ENCODE peak calls at places on chromosomes 5 and 9, in ten cellular contexts. One of them, this sample, is unnamed. For H3K4me1, the result is how much of the 10 kb centered on the place peaks cover.

GRCh38 chr5:3600106-3600997 is 4.7 kb downstream of the IRX1 start:
- DNase-seq in PC-3: no peak
- DNase-seq in left ventricle myocardium inferior: no peak
- DNase-seq in colonic mucosa: no peak
- DNase-seq in kidney: no peak
- DNase-seq in CD8-positive, alpha-beta memory T cell: no peak
- DNase-seq in HCT116: no peak
- DNase-seq in CD8-positive, alpha-beta T cell: no peak
- DNase-seq in tibial artery: no peak
- DNase-seq in Karpas-422: no peak
- DNase-seq in this sample: no peak

GRCh38 chr5:96788112-96788749 is 19.5 kb downstream of the ERAP1 start:
- DNase-seq in colonic mucosa: no peak
- DNase-seq in left ventricle myocardium inferior: no peak
- DNase-seq in kidney: no peak
- DNase-seq in PC-3: no peak
- DNase-seq in HCT116: no peak
- DNase-seq in CD8-positive, alpha-beta T cell: no peak
- DNase-seq in CD8-positive, alpha-beta memory T cell: no peak
- DNase-seq in Karpas-422: no peak
- DNase-seq in tibial artery: no peak
- DNase-seq in this sample: no peak

GRCh38 chr9:132586830-132587483 is 4.6 kb downstream of the BARHL1 start:
- DNase-seq in Karpas-422: no peak
- DNase-seq in colonic mucosa: no peak
- DNase-seq in CD8-positive, alpha-beta memory T cell: no peak
- DNase-seq in PC-3: no peak
- DNase-seq in left ventricle myocardium inferior: no peak
- DNase-seq in HCT116: no peak
- DNase-seq in CD8-positive, alpha-beta T cell: no peak
- DNase-seq in tibial artery: no peak
- DNase-seq in kidney: no peak
- DNase-seq in this sample: no peak

GRCh38 chr5:56175465-56175864 is 57.7 kb downstream of the ANKRD55 start:
- DNase-seq in PC-3: peak
- DNase-seq in CD8-positive, alpha-beta T cell: no peak
- DNase-seq in Karpas-422: no peak
- DNase-seq in kidney: no peak
- DNase-seq in left ventricle myocardium inferior: no peak
- DNase-seq in HCT116: peak
- DNase-seq in tibial artery: peak
- DNase-seq in colonic mucosa: no peak
- DNase-seq in CD8-positive, alpha-beta memory T cell: no peak
- DNase-seq in this sample: no peak

GRCh38 chr9:115733736-115734135 is 419.9 kb upstream of the PAPPA start:
- DNase-seq in PC-3: no peak
- DNase-seq in colonic mucosa: no peak
- DNase-seq in HCT116: no peak
- DNase-seq in kidney: no peak
- DNase-seq in tibial artery: no peak
- DNase-seq in CD8-positive, alpha-beta T cell: no peak
- DNase-seq in Karpas-422: no peak
- DNase-seq in left ventricle myocardium inferior: no peak
- DNase-seq in CD8-positive, alpha-beta memory T cell: no peak
- DNase-seq in this sample: no peak

GRCh38 chr5:51664491-51665294 is 281.4 kb downstream of the ISL1 start:
- DNase-seq in Karpas-422: no peak
- DNase-seq in CD8-positive, alpha-beta T cell: no peak
- DNase-seq in CD8-positive, alpha-beta memory T cell: no peak
- DNase-seq in tibial artery: no peak
- DNase-seq in left ventricle myocardium inferior: no peak
- DNase-seq in colonic mucosa: no peak
- DNase-seq in kidney: no peak
- DNase-seq in HCT116: no peak
- DNase-seq in PC-3: no peak
- DNase-seq in this sample: no peak

GRCh38 chr5:32298056-32298420 is 14.7 kb downstream of the MTMR12 start:
- DNase-seq in CD8-positive, alpha-beta T cell: no peak
- DNase-seq in left ventricle myocardium inferior: no peak
- DNase-seq in kidney: no peak
- DNase-seq in HCT116: no peak
- DNase-seq in PC-3: no peak
- DNase-seq in tibial artery: no peak
- DNase-seq in Karpas-422: no peak
- DNase-seq in colonic mucosa: no peak
- DNase-seq in CD8-positive, alpha-beta memory T cell: no peak
- DNase-seq in this sample: no peak

GRCh38 chr9:128202648-128203023 is 543 bp upstream of the DNM1 start:
- DNase-seq in PC-3: no peak
- DNase-seq in CD8-positive, alpha-beta memory T cell: no peak
- DNase-seq in left ventricle myocardium inferior: no peak
- DNase-seq in tibial artery: no peak
- DNase-seq in kidney: no peak
- DNase-seq in colonic mucosa: no peak
- DNase-seq in CD8-positive, alpha-beta T cell: no peak
- DNase-seq in HCT116: no peak
- DNase-seq in Karpas-422: no peak
- DNase-seq in this sample: no peak

GRCh38 chr5:154274828-154275185 is 84.3 kb downstream of the GALNT10 start:
- DNase-seq in left ventricle myocardium inferior: no peak
- DNase-seq in HCT116: no peak
- DNase-seq in PC-3: no peak
- DNase-seq in tibial artery: no peak
- DNase-seq in CD8-positive, alpha-beta memory T cell: no peak
- DNase-seq in kidney: no peak
- DNase-seq in Karpas-422: no peak
- DNase-seq in colonic mucosa: no peak
- DNase-seq in CD8-positive, alpha-beta T cell: no peak
- DNase-seq in this sample: no peak

GRCh38 chr5:61702784-61703183 is 370.7 kb downstream of the ZSWIM6 start:
- DNase-seq in kidney: no peak
- DNase-seq in HCT116: no peak
- DNase-seq in CD8-positive, alpha-beta memory T cell: no peak
- DNase-seq in colonic mucosa: no peak
- DNase-seq in CD8-positive, alpha-beta T cell: no peak
- DNase-seq in Karpas-422: no peak
- DNase-seq in PC-3: no peak
- DNase-seq in left ventricle myocardium inferior: no peak
- DNase-seq in tibial artery: no peak
- DNase-seq in this sample: no peak

GRCh38 chr5:138032028-138032571 is 779 bp downstream of the FAM13B start:
- DNase-seq in left ventricle myocardium inferior: peak
- DNase-seq in CD8-positive, alpha-beta memory T cell: no peak
- DNase-seq in kidney: peak
- DNase-seq in colonic mucosa: peak
- DNase-seq in CD8-positive, alpha-beta T cell: no peak
- DNase-seq in tibial artery: peak
- DNase-seq in PC-3: peak
- DNase-seq in Karpas-422: peak
- DNase-seq in HCT116: no peak
- DNase-seq in this sample: peak

GRCh38 chr5:145752534-145752933 is 82.6 kb downstream of the PRELID2 start:
- DNase-seq in colonic mucosa: no peak
- DNase-seq in CD8-positive, alpha-beta T cell: no peak
- DNase-seq in left ventricle myocardium inferior: no peak
- DNase-seq in CD8-positive, alpha-beta memory T cell: no peak
- DNase-seq in PC-3: no peak
- DNase-seq in HCT116: no peak
- DNase-seq in tibial artery: no peak
- DNase-seq in kidney: no peak
- DNase-seq in Karpas-422: no peak
- DNase-seq in this sample: no peak

GRCh38 chr9:30039712-30040111 is 2344.7 kb upstream of the ACO1 start:
- DNase-seq in colonic mucosa: no peak
- DNase-seq in PC-3: peak
- DNase-seq in kidney: no peak
- DNase-seq in CD8-positive, alpha-beta memory T cell: no peak
- DNase-seq in left ventricle myocardium inferior: no peak
- DNase-seq in tibial artery: no peak
- DNase-seq in CD8-positive, alpha-beta T cell: no peak
- DNase-seq in Karpas-422: no peak
- DNase-seq in HCT116: no peak
- DNase-seq in this sample: no peak

GRCh38 chr9:16352791-16353401 is 517.6 kb downstream of the BNC2 start:
- DNase-seq in tibial artery: peak
- DNase-seq in HCT116: no peak
- DNase-seq in Karpas-422: no peak
- DNase-seq in colonic mucosa: no peak
- DNase-seq in CD8-positive, alpha-beta memory T cell: no peak
- DNase-seq in left ventricle myocardium inferior: no peak
- DNase-seq in CD8-positive, alpha-beta T cell: no peak
- DNase-seq in kidney: no peak
- DNase-seq in PC-3: peak
- DNase-seq in this sample: no peak

GRCh38 chr5:115767424-115767823 is 49.0 kb downstream of the CDO1 start:
- DNase-seq in colonic mucosa: no peak
- DNase-seq in HCT116: no peak
- DNase-seq in CD8-positive, alpha-beta memory T cell: no peak
- DNase-seq in kidney: no peak
- DNase-seq in left ventricle myocardium inferior: no peak
- DNase-seq in PC-3: no peak
- DNase-seq in tibial artery: no peak
- DNase-seq in Karpas-422: no peak
- DNase-seq in CD8-positive, alpha-beta T cell: no peak
- DNase-seq in this sample: no peak

GRCh38 chr9:87035868-87036267 is 88.6 kb upstream of the GAS1 start:
- DNase-seq in tibial artery: no peak
- DNase-seq in PC-3: no peak
- DNase-seq in colonic mucosa: no peak
- DNase-seq in CD8-positive, alpha-beta T cell: no peak
- DNase-seq in Karpas-422: no peak
- DNase-seq in CD8-positive, alpha-beta memory T cell: no peak
- DNase-seq in HCT116: no peak
- DNase-seq in kidney: no peak
- DNase-seq in left ventricle myocardium inferior: no peak
- DNase-seq in this sample: no peak

GRCh38 chr5:9831823-9832222 is 201.7 kb upstream of the TAS2R1 start:
- DNase-seq in tibial artery: no peak
- DNase-seq in left ventricle myocardium inferior: no peak
- DNase-seq in Karpas-422: no peak
- DNase-seq in CD8-positive, alpha-beta T cell: no peak
- DNase-seq in CD8-positive, alpha-beta memory T cell: no peak
- DNase-seq in kidney: no peak
- DNase-seq in HCT116: no peak
- DNase-seq in colonic mucosa: no peak
- DNase-seq in PC-3: no peak
- DNase-seq in this sample: no peak

GRCh38 chr5:95554647-95555548 is at the start of the genes ARSK and SKIC3:
- DNase-seq in CD8-positive, alpha-beta T cell: peak
- DNase-seq in left ventricle myocardium inferior: peak
- DNase-seq in Karpas-422: peak
- DNase-seq in kidney: peak
- DNase-seq in tibial artery: peak
- DNase-seq in HCT116: peak
- DNase-seq in CD8-positive, alpha-beta memory T cell: peak
- DNase-seq in PC-3: peak
- DNase-seq in colonic mucosa: peak
- DNase-seq in this sample: peak

GRCh38 chr5:36744041-36744677 is 132.4 kb upstream of the NIPBL start:
- DNase-seq in HCT116: no peak
- DNase-seq in tibial artery: no peak
- DNase-seq in Karpas-422: no peak
- DNase-seq in colonic mucosa: peak
- DNase-seq in left ventricle myocardium inferior: no peak
- DNase-seq in CD8-positive, alpha-beta memory T cell: no peak
- DNase-seq in CD8-positive, alpha-beta T cell: no peak
- DNase-seq in kidney: no peak
- DNase-seq in PC-3: peak
- DNase-seq in this sample: no peak

GRCh38 chr5:126970517-126971017 is 59.8 kb downstream of the MARCHF3 start:
- DNase-seq in kidney: no peak
- DNase-seq in tibial artery: no peak
- DNase-seq in HCT116: no peak
- DNase-seq in left ventricle myocardium inferior: no peak
- DNase-seq in Karpas-422: no peak
- DNase-seq in PC-3: peak
- DNase-seq in CD8-positive, alpha-beta memory T cell: no peak
- DNase-seq in CD8-positive, alpha-beta T cell: no peak
- DNase-seq in colonic mucosa: no peak
- DNase-seq in this sample: no peak
- H3K4me1 ChIP-seq in kidney: under half
- H3K4me1 ChIP-seq in tibial artery: under half
- H3K4me1 ChIP-seq in HCT116: under half
- H3K4me1 ChIP-seq in left ventricle myocardium inferior: under half
- H3K4me1 ChIP-seq in Karpas-422: under half
- H3K4me1 ChIP-seq in PC-3: under half
- H3K4me1 ChIP-seq in CD8-positive, alpha-beta memory T cell: under half
- H3K4me1 ChIP-seq in CD8-positive, alpha-beta T cell: under half
- H3K4me1 ChIP-seq in colonic mucosa: under half
- H3K4me1 ChIP-seq in this sample: under half

GRCh38 chr5:172837640-172838039 is 3.6 kb downstream of the ERGIC1 start:
- DNase-seq in kidney: peak
- DNase-seq in HCT116: no peak
- DNase-seq in tibial artery: no peak
- DNase-seq in CD8-positive, alpha-beta memory T cell: peak
- DNase-seq in left ventricle myocardium inferior: no peak
- DNase-seq in PC-3: peak
- DNase-seq in colonic mucosa: peak
- DNase-seq in CD8-positive, alpha-beta T cell: peak
- DNase-seq in Karpas-422: no peak
- DNase-seq in this sample: peak
- H3K4me1 ChIP-seq in kidney: under half
- H3K4me1 ChIP-seq in HCT116: under half
- H3K4me1 ChIP-seq in tibial artery: under half
- H3K4me1 ChIP-seq in CD8-positive, alpha-beta memory T cell: under half
- H3K4me1 ChIP-seq in left ventricle myocardium inferior: half or more
- H3K4me1 ChIP-seq in PC-3: under half
- H3K4me1 ChIP-seq in colonic mucosa: under half
- H3K4me1 ChIP-seq in CD8-positive, alpha-beta T cell: under half
- H3K4me1 ChIP-seq in Karpas-422: under half
- H3K4me1 ChIP-seq in this sample: under half

DNA sequence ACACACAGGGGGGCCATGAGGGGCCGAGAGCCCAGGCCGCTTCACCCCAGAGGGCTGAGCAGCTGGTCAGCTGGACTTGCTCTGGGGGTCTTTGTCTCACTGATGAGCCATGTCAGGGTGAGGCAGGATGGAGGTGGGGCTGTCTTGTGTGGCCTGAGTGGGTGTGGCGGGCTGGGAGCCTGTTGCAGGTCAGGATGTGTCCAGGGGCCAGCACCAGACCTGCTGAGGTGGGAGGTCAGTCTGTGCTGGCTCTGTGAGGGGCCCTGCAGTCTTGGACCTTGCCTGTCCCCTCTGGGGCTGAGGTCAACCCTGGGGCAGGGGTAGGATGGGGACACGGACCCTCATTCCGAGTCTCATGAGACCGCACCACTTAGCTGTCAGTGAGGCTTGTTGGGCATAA is 56.9 kb downstream of the RXRA start:
- DNase-seq in colonic mucosa: no peak
- DNase-seq in CD8-positive, alpha-beta T cell: no peak
- DNase-seq in PC-3: no peak
- DNase-seq in HCT116: no peak
- DNase-seq in tibial artery: no peak
- DNase-seq in Karpas-422: no peak
- DNase-seq in CD8-positive, alpha-beta memory T cell: no peak
- DNase-seq in kidney: no peak
- DNase-seq in left ventricle myocardium inferior: no peak
- DNase-seq in this sample: no peak
- H3K4me1 ChIP-seq in colonic mucosa: half or more
- H3K4me1 ChIP-seq in CD8-positive, alpha-beta T cell: under half
- H3K4me1 ChIP-seq in PC-3: under half
- H3K4me1 ChIP-seq in HCT116: half or more
- H3K4me1 ChIP-seq in tibial artery: half or more
- H3K4me1 ChIP-seq in Karpas-422: under half
- H3K4me1 ChIP-seq in CD8-positive, alpha-beta memory T cell: under half
- H3K4me1 ChIP-seq in kidney: half or more
- H3K4me1 ChIP-seq in left ventricle myocardium inferior: half or more
- H3K4me1 ChIP-seq in this sample: half or more

GRCh38 chr5:167311340-167311739 is 980.1 kb upstream of the WWC1 start:
- DNase-seq in left ventricle myocardium inferior: no peak
- DNase-seq in colonic mucosa: no peak
- DNase-seq in kidney: no peak
- DNase-seq in CD8-positive, alpha-beta memory T cell: no peak
- DNase-seq in CD8-positive, alpha-beta T cell: no peak
- DNase-seq in tibial artery: no peak
- DNase-seq in PC-3: no peak
- DNase-seq in HCT116: no peak
- DNase-seq in Karpas-422: no peak
- DNase-seq in this sample: no peak
- H3K4me1 ChIP-seq in left ventricle myocardium inferior: under half
- H3K4me1 ChIP-seq in colonic mucosa: under half
- H3K4me1 ChIP-seq in kidney: under half
- H3K4me1 ChIP-seq in CD8-positive, alpha-beta memory T cell: under half
- H3K4me1 ChIP-seq in CD8-positive, alpha-beta T cell: under half
- H3K4me1 ChIP-seq in tibial artery: under half
- H3K4me1 ChIP-seq in PC-3: under half
- H3K4me1 ChIP-seq in HCT116: under half
- H3K4me1 ChIP-seq in Karpas-422: under half
- H3K4me1 ChIP-seq in this sample: under half